ENCODE peak calls at places on chromosomes 5 and 9, in seven cellular contexts. One of them, this sample, is unnamed.

GRCh38 chr5:5014836-5015235 is 125.3 kb upstream of the ADAMTS16 start:
- DNase-seq in GM23248: peak; percentile 94
- DNase-seq in effector CD4-positive, alpha-beta T cell: no peak
- DNase-seq in NCI-H1694 treated with DMSO at 0.1 percent for 48 hours: no peak
- DNase-seq in endodermal cell: peak; percentile 82
- DNase-seq in activated CD4-positive, alpha-beta T cell treated with anti-CD3 and anti-CD28 coated beads, Interleukin-2, amount 10 ng/mL, durations not matched to agents 7 days and 5 days: no peak
- DNase-seq in NCI-H69: no peak
- DNase-seq in this sample: no peak

GRCh38 chr9:71826289-71826688 is 58.0 kb upstream of the CEMIP2 start:
- DNase-seq in GM23248: no peak
- DNase-seq in effector CD4-positive, alpha-beta T cell: no peak
- DNase-seq in NCI-H1694 treated with DMSO at 0.1 percent for 48 hours: no peak
- DNase-seq in endodermal cell: no peak
- DNase-seq in activated CD4-positive, alpha-beta T cell treated with anti-CD3 and anti-CD28 coated beads, Interleukin-2, amount 10 ng/mL, durations not matched to agents 7 days and 5 days: no peak
- DNase-seq in NCI-H69: no peak
- DNase-seq in this sample: no peak

GRCh38 chr5:15003511-15003920 is 131.9 kb upstream of the ANKH start:
- DNase-seq in NCI-H69: peak; percentile 89
- DNase-seq in endodermal cell: peak; percentile 77
- DNase-seq in NCI-H1694 treated with DMSO at 0.1 percent for 48 hours: peak; percentile 93
- DNase-seq in effector CD4-positive, alpha-beta T cell: peak; percentile 45
- DNase-seq in GM23248: peak; percentile 89
- DNase-seq in activated CD4-positive, alpha-beta T cell treated with anti-CD3 and anti-CD28 coated beads, Interleukin-2, amount 10 ng/mL, durations not matched to agents 7 days and 5 days: peak; percentile 70
- DNase-seq in this sample: no peak

GRCh38 chr9:69173891-69174644 is at the start of gene TJP2:
- DNase-seq in NCI-H69: no peak
- DNase-seq in endodermal cell: peak; percentile 88
- DNase-seq in effector CD4-positive, alpha-beta T cell: no peak
- DNase-seq in NCI-H1694 treated with DMSO at 0.1 percent for 48 hours: no peak
- DNase-seq in activated CD4-positive, alpha-beta T cell treated with anti-CD3 and anti-CD28 coated beads, Interleukin-2, amount 10 ng/mL, durations not matched to agents 7 days and 5 days: peak; percentile 53
- DNase-seq in GM23248: peak; percentile 83
- DNase-seq in this sample: peak; percentile 92

GRCh38 chr5:144394036-144394435 is 223.4 kb downstream of the KCTD16 start:
- DNase-seq in activated CD4-positive, alpha-beta T cell treated with anti-CD3 and anti-CD28 coated beads, Interleukin-2, amount 10 ng/mL, durations not matched to agents 7 days and 5 days: no peak
- DNase-seq in effector CD4-positive, alpha-beta T cell: no peak
- DNase-seq in GM23248: no peak
- DNase-seq in endodermal cell: no peak
- DNase-seq in NCI-H69: no peak
- DNase-seq in NCI-H1694 treated with DMSO at 0.1 percent for 48 hours: no peak
- DNase-seq in this sample: no peak

GRCh38 chr5:83474170-83474796 is 2.7 kb downstream of the VCAN start:
- DNase-seq in NCI-H1694 treated with DMSO at 0.1 percent for 48 hours: peak; percentile 39
- DNase-seq in endodermal cell: peak; percentile 98
- DNase-seq in GM23248: peak; percentile 94
- DNase-seq in effector CD4-positive, alpha-beta T cell: no peak
- DNase-seq in NCI-H69: peak; percentile 91
- DNase-seq in activated CD4-positive, alpha-beta T cell treated with anti-CD3 and anti-CD28 coated beads, Interleukin-2, amount 10 ng/mL, durations not matched to agents 7 days and 5 days: peak; percentile 40
- DNase-seq in this sample: peak; percentile 92

GRCh38 chr9:125756499-125756898 is 9.3 kb downstream of the PBX3 start:
- DNase-seq in NCI-H1694 treated with DMSO at 0.1 percent for 48 hours: no peak
- DNase-seq in endodermal cell: no peak
- DNase-seq in GM23248: no peak
- DNase-seq in NCI-H69: peak; percentile 37
- DNase-seq in effector CD4-positive, alpha-beta T cell: no peak
- DNase-seq in activated CD4-positive, alpha-beta T cell treated with anti-CD3 and anti-CD28 coated beads, Interleukin-2, amount 10 ng/mL, durations not matched to agents 7 days and 5 days: no peak
- DNase-seq in this sample: no peak

GRCh38 chr5:128427901-128428300 is 110.1 kb downstream of the FBN2 start:
- DNase-seq in GM23248: no peak
- DNase-seq in activated CD4-positive, alpha-beta T cell treated with anti-CD3 and anti-CD28 coated beads, Interleukin-2, amount 10 ng/mL, durations not matched to agents 7 days and 5 days: no peak
- DNase-seq in NCI-H1694 treated with DMSO at 0.1 percent for 48 hours: no peak
- DNase-seq in endodermal cell: no peak
- DNase-seq in NCI-H69: no peak
- DNase-seq in effector CD4-positive, alpha-beta T cell: no peak
- DNase-seq in this sample: no peak

GRCh38 chr5:150540042-150540441 is 32.1 kb downstream of the NDST1 start:
- DNase-seq in NCI-H1694 treated with DMSO at 0.1 percent for 48 hours: no peak
- DNase-seq in GM23248: no peak
- DNase-seq in activated CD4-positive, alpha-beta T cell treated with anti-CD3 and anti-CD28 coated beads, Interleukin-2, amount 10 ng/mL, durations not matched to agents 7 days and 5 days: no peak
- DNase-seq in endodermal cell: no peak
- DNase-seq in effector CD4-positive, alpha-beta T cell: no peak
- DNase-seq in NCI-H69: no peak
- DNase-seq in this sample: no peak

This sample was measured in left lung.